ENCODE peak calls at places on chromosomes 7 and 10, in five cellular contexts. One of them, this sample, is unnamed.

GRCh38 chr7:157851501-157852067 is 514.8 kb downstream of the DNAJB6 start:
- DNase-seq in AML-193: no peak
- DNase-seq in upper lobe of right lung: peak
- DNase-seq in HuH-7.5: peak
- DNase-seq in foreskin keratinocyte: no peak
- DNase-seq in this sample: no peak

GRCh38 chr7:130118294-130118693 is 48.0 kb downstream of the KLHDC10 start:
- DNase-seq in foreskin keratinocyte: no peak
- DNase-seq in AML-193: no peak
- DNase-seq in upper lobe of right lung: no peak
- DNase-seq in HuH-7.5: no peak
- DNase-seq in this sample: no peak

GRCh38 chr10:78335691-78336401 is 302.2 kb downstream of the RPS24 start:
- DNase-seq in HuH-7.5: no peak
- DNase-seq in AML-193: no peak
- DNase-seq in upper lobe of right lung: no peak
- DNase-seq in foreskin keratinocyte: no peak
- DNase-seq in this sample: no peak

GRCh38 chr10:34148258-34148657 is 666.8 kb downstream of the PARD3 start:
- DNase-seq in AML-193: no peak
- DNase-seq in upper lobe of right lung: no peak
- DNase-seq in foreskin keratinocyte: no peak
- DNase-seq in HuH-7.5: no peak
- DNase-seq in this sample: no peak

GRCh38 chr10:47425813-47426419 is 41.8 kb upstream of the ZNF488 start:
- DNase-seq in AML-193: no peak
- DNase-seq in upper lobe of right lung: peak
- DNase-seq in HuH-7.5: no peak
- DNase-seq in foreskin keratinocyte: no peak
- DNase-seq in this sample: no peak

GRCh38 chr7:132141109-132141508 is 435.2 kb downstream of the PLXNA4 start:
- DNase-seq in upper lobe of right lung: no peak
- DNase-seq in AML-193: no peak
- DNase-seq in foreskin keratinocyte: peak
- DNase-seq in HuH-7.5: no peak
- DNase-seq in this sample: no peak

GRCh38 chr10:93220315-93221170 is 146.8 kb downstream of the CYP26A1 start:
- DNase-seq in upper lobe of right lung: no peak
- DNase-seq in foreskin keratinocyte: no peak
- DNase-seq in HuH-7.5: peak
- DNase-seq in AML-193: no peak
- DNase-seq in this sample: no peak

GRCh38 chr7:41187322-41187721 is 515.6 kb downstream of the INHBA start:
- DNase-seq in AML-193: no peak
- DNase-seq in upper lobe of right lung: no peak
- DNase-seq in foreskin keratinocyte: peak
- DNase-seq in HuH-7.5: no peak
- DNase-seq in this sample: no peak

GRCh38 chr10:131758942-131759315 is 141.9 kb upstream of the PPP2R2D start:
- DNase-seq in foreskin keratinocyte: no peak
- DNase-seq in upper lobe of right lung: no peak
- DNase-seq in HuH-7.5: no peak
- DNase-seq in AML-193: no peak
- DNase-seq in this sample: no peak

GRCh38 chr7:134514663-134515062 is 12.7 kb upstream of the AKR1B10 start:
- DNase-seq in upper lobe of right lung: no peak
- DNase-seq in AML-193: peak
- DNase-seq in foreskin keratinocyte: peak
- DNase-seq in HuH-7.5: peak
- DNase-seq in this sample: peak

GRCh38 chr10:63261496-63261895 is 128.4 kb downstream of the NRBF2 start:
- DNase-seq in foreskin keratinocyte: no peak
- DNase-seq in upper lobe of right lung: no peak
- DNase-seq in HuH-7.5: no peak
- DNase-seq in AML-193: no peak
- DNase-seq in this sample: no peak

GRCh38 chr7:1530946-1531262 is 402 bp downstream of the MAFK start:
- DNase-seq in HuH-7.5: no peak
- DNase-seq in upper lobe of right lung: no peak
- DNase-seq in AML-193: no peak
- DNase-seq in foreskin keratinocyte: no peak
- DNase-seq in this sample: no peak

GRCh38 chr7:157622000-157622399 is 285.2 kb downstream of the DNAJB6 start:
- DNase-seq in HuH-7.5: no peak
- DNase-seq in upper lobe of right lung: no peak
- DNase-seq in foreskin keratinocyte: no peak
- DNase-seq in AML-193: no peak
- DNase-seq in this sample: no peak

GRCh38 chr10:22308390-22308789 is 7.8 kb upstream of the COMMD3 start:
- DNase-seq in HuH-7.5: no peak
- DNase-seq in AML-193: no peak
- DNase-seq in upper lobe of right lung: no peak
- DNase-seq in foreskin keratinocyte: peak
- DNase-seq in this sample: peak

GRCh38 chr10:6503171-6503570 is 76.9 kb downstream of the PRKCQ start:
- DNase-seq in foreskin keratinocyte: no peak
- DNase-seq in upper lobe of right lung: no peak
- DNase-seq in AML-193: no peak
- DNase-seq in HuH-7.5: no peak
- DNase-seq in this sample: no peak

GRCh38 chr7:83469491-83469890 is 179.4 kb downstream of the SEMA3E start:
- DNase-seq in AML-193: no peak
- DNase-seq in HuH-7.5: no peak
- DNase-seq in upper lobe of right lung: no peak
- DNase-seq in foreskin keratinocyte: no peak
- DNase-seq in this sample: no peak

GRCh38 chr10:688621-689426 is 644 bp downstream of the DIP2C start:
- DNase-seq in HuH-7.5: peak
- DNase-seq in foreskin keratinocyte: peak
- DNase-seq in AML-193: no peak
- DNase-seq in upper lobe of right lung: no peak
- DNase-seq in this sample: peak

GRCh38 chr7:151696738-151697514 is 177.2 kb upstream of the RHEB start:
- DNase-seq in foreskin keratinocyte: peak
- DNase-seq in AML-193: no peak
- DNase-seq in HuH-7.5: no peak
- DNase-seq in upper lobe of right lung: no peak
- DNase-seq in this sample: peak

GRCh38 chr10:103663802-103664201 is 170.3 kb downstream of the NEURL1 start:
- DNase-seq in foreskin keratinocyte: no peak
- DNase-seq in AML-193: no peak
- DNase-seq in upper lobe of right lung: peak
- DNase-seq in HuH-7.5: no peak
- DNase-seq in this sample: no peak

GRCh38 chr10:104923501-104923900 is 282.4 kb downstream of the SORCS3 start:
- DNase-seq in upper lobe of right lung: no peak
- DNase-seq in AML-193: no peak
- DNase-seq in foreskin keratinocyte: no peak
- DNase-seq in HuH-7.5: no peak
- DNase-seq in this sample: no peak

GRCh38 chr10:6786579-6787031 is 206.5 kb upstream of the PRKCQ start:
- DNase-seq in AML-193: no peak
- DNase-seq in upper lobe of right lung: no peak
- DNase-seq in HuH-7.5: no peak
- DNase-seq in foreskin keratinocyte: peak
- DNase-seq in this sample: peak

GRCh38 chr7:43391518-43391917 is 191.4 kb upstream of the STK17A start:
- DNase-seq in foreskin keratinocyte: no peak
- DNase-seq in upper lobe of right lung: no peak
- DNase-seq in AML-193: no peak
- DNase-seq in HuH-7.5: no peak
- DNase-seq in this sample: no peak

GRCh38 chr7:30931927-30932540 is 20.4 kb downstream of the AQP1 start:
- DNase-seq in AML-193: no peak
- DNase-seq in foreskin keratinocyte: peak
- DNase-seq in HuH-7.5: peak
- DNase-seq in upper lobe of right lung: peak
- DNase-seq in this sample: no peak

GRCh38 chr10:43254199-43254730 is 12.6 kb downstream of the RASGEF1A start:
- DNase-seq in HuH-7.5: no peak
- DNase-seq in upper lobe of right lung: no peak
- DNase-seq in foreskin keratinocyte: no peak
- DNase-seq in AML-193: no peak
- DNase-seq in this sample: no peak

GRCh38 chr7:73941836-73942551 is 81.0 kb downstream of the TMEM270 start:
- DNase-seq in upper lobe of right lung: no peak
- DNase-seq in HuH-7.5: no peak
- DNase-seq in AML-193: no peak
- DNase-seq in foreskin keratinocyte: peak
- DNase-seq in this sample: peak

GRCh38 chr7:69963388-69963787 is 365.1 kb downstream of the AUTS2 start:
- DNase-seq in HuH-7.5: no peak
- DNase-seq in AML-193: no peak
- DNase-seq in foreskin keratinocyte: no peak
- DNase-seq in upper lobe of right lung: no peak
- DNase-seq in this sample: no peak

GRCh38 chr7:128879461-128879938 is 16.8 kb downstream of the ATP6V1F start:
- DNase-seq in AML-193: no peak
- DNase-seq in HuH-7.5: no peak
- DNase-seq in foreskin keratinocyte: no peak
- DNase-seq in upper lobe of right lung: peak
- DNase-seq in this sample: no peak

GRCh38 chr7:55574062-55574717 is 1.9 kb upstream of the VOPP1 start:
- DNase-seq in HuH-7.5: no peak
- DNase-seq in foreskin keratinocyte: peak
- DNase-seq in upper lobe of right lung: no peak
- DNase-seq in AML-193: no peak
- DNase-seq in this sample: peak

GRCh38 chr10:91284486-91285090 is 64.1 kb downstream of the PCGF5 start:
- DNase-seq in HuH-7.5: no peak
- DNase-seq in upper lobe of right lung: no peak
- DNase-seq in AML-193: no peak
- DNase-seq in foreskin keratinocyte: peak
- DNase-seq in this sample: no peak

GRCh38 chr10:87658383-87658795 is 1.3 kb upstream of the PAPSS2 start:
- DNase-seq in foreskin keratinocyte: no peak
- DNase-seq in upper lobe of right lung: no peak
- DNase-seq in HuH-7.5: no peak
- DNase-seq in AML-193: no peak
- DNase-seq in this sample: no peak

GRCh38 chr7:66626236-66626957 is 2.3 kb upstream of the KCTD7 start:
- DNase-seq in HuH-7.5: no peak
- DNase-seq in upper lobe of right lung: no peak
- DNase-seq in AML-193: no peak
- DNase-seq in foreskin keratinocyte: peak
- DNase-seq in this sample: peak

GRCh38 chr7:16171928-16172327 is 249.4 kb downstream of the CRPPA start:
- DNase-seq in foreskin keratinocyte: no peak
- DNase-seq in HuH-7.5: no peak
- DNase-seq in AML-193: peak
- DNase-seq in upper lobe of right lung: no peak
- DNase-seq in this sample: no peak

GRCh38 chr7:27641576-27642230 is 21.0 kb downstream of the HIBADH start:
- DNase-seq in AML-193: no peak
- DNase-seq in upper lobe of right lung: no peak
- DNase-seq in HuH-7.5: no peak
- DNase-seq in foreskin keratinocyte: no peak
- DNase-seq in this sample: no peak

GRCh38 chr7:100943693-100944092 is 5.6 kb upstream of the MUC3A start:
- DNase-seq in upper lobe of right lung: no peak
- DNase-seq in foreskin keratinocyte: no peak
- DNase-seq in HuH-7.5: no peak
- DNase-seq in AML-193: no peak
- DNase-seq in this sample: no peak

GRCh38 chr7:45457591-45457990 is 116.6 kb upstream of the ADCY1 start:
- DNase-seq in HuH-7.5: no peak
- DNase-seq in foreskin keratinocyte: no peak
- DNase-seq in upper lobe of right lung: no peak
- DNase-seq in AML-193: no peak
- DNase-seq in this sample: no peak

GRCh38 chr10:132814469-132814856 is 28.5 kb upstream of the NKX6-2 start:
- DNase-seq in AML-193: no peak
- DNase-seq in foreskin keratinocyte: no peak
- DNase-seq in HuH-7.5: no peak
- DNase-seq in upper lobe of right lung: peak
- DNase-seq in this sample: no peak

GRCh38 chr7:924541-925231 is 29.8 kb downstream of the ADAP1 start:
- DNase-seq in foreskin keratinocyte: no peak
- DNase-seq in upper lobe of right lung: peak
- DNase-seq in AML-193: no peak
- DNase-seq in HuH-7.5: no peak
- DNase-seq in this sample: no peak